ENCODE peak calls at places on chromosome 16, in seven cellular contexts. D is Peyer's patch, A is ovary, W is A549, H is cardiac fibroblast, L is breast epithelium, U is HepG2. Q is an unnamed sample.

GRCh38 chr16:64736887-64737286 is 385.0 kb downstream of the CDH11 start:
- DNase-seq in W (no peak), L (no peak), D (no peak), H (no peak), A (no peak), U (no peak), Q (peak; percentile 17)

GRCh38 chr16:81480856-81481821 is 36.5 kb downstream of the CMIP start:
- DNase-seq in H (peak; percentile 48), U (peak; percentile 94), L (no peak), W (no peak), D (peak; percentile 91), A (no peak), Q (peak; percentile 64)

GRCh38 chr16:72256398-72257048 is 84.6 kb upstream of the PMFBP1 start:
- DNase-seq in D (no peak), U (no peak), A (peak; percentile 44), L (no peak), H (peak; percentile 69), W (no peak), Q (peak; percentile 44)

GRCh38 chr16:53372942-53373871 is 61.1 kb upstream of the RBL2 start:
- DNase-seq in W (peak; percentile 9), H (no peak), U (no peak), A (no peak), L (peak; percentile 69), D (peak; percentile 86), Q (no peak)

GRCh38 chr16:73304008-73304814 is 256.3 kb upstream of the ZFHX3 start:
- DNase-seq in A (no peak), U (no peak), D (no peak), L (no peak), W (no peak), H (no peak), Q (peak; percentile 37)

GRCh38 chr16:66344533-66345145 is 21.9 kb upstream of the CDH5 start:
- DNase-seq in U (peak; percentile 29), A (no peak), L (no peak), D (peak; percentile 74), W (peak; percentile 31), H (peak; percentile 63), Q (no peak)

GRCh38 chr16:60077791-60078280 is 1343.7 kb upstream of the GOT2 start:
- DNase-seq in U (no peak), L (no peak), H (no peak), D (no peak), W (no peak), A (no peak), Q (no peak)

GRCh38 chr16:11597268-11597690 is 10.6 kb upstream of the LITAF start:
- DNase-seq in U (no peak), L (no peak), D (no peak), H (peak; percentile 39), A (no peak), W (peak; percentile 39), Q (no peak)

GRCh38 chr16:82514262-82514661 is 112.5 kb upstream of the CDH13 start:
- DNase-seq in D (no peak), U (no peak), H (no peak), L (no peak), W (no peak), A (no peak), Q (no peak)

GRCh38 chr16:64162613-64163375 is 959.1 kb downstream of the CDH11 start:
- DNase-seq in U (no peak), H (no peak), A (no peak), L (no peak), W (no peak), D (no peak), Q (no peak)

GRCh38 chr16:63808730-63809129 is 1313.1 kb downstream of the CDH11 start:
- DNase-seq in D (no peak), A (no peak), H (no peak), W (no peak), U (no peak), L (no peak), Q (no peak)

GRCh38 chr16:70589998-70590471 is 56.3 kb upstream of the IL34 start:
- DNase-seq in A (peak; percentile 52), D (peak; percentile 58), L (no peak), W (peak; percentile 43), U (no peak), H (peak; percentile 82), Q (no peak)

GRCh38 chr16:4936181-4936990 is 562 bp downstream of the PPL start:
- DNase-seq in A (peak; percentile 47), H (peak; percentile 29), U (no peak), D (peak; percentile 53), W (peak; percentile 42), L (no peak), Q (no peak)

GRCh38 chr16:85373741-85374570 is 239.2 kb upstream of the GSE1 start:
- DNase-seq in L (no peak), D (no peak), U (no peak), W (no peak), H (no peak), A (no peak), Q (no peak)

GRCh38 chr16:4538067-4538385 is 547 bp downstream of the CDIP1 start:
- DNase-seq in W (no peak), L (no peak), U (no peak), D (no peak), A (no peak), H (no peak), Q (no peak)

GRCh38 chr16:70715113-70715711 is 29.4 kb upstream of the MTSS2 start:
- DNase-seq in D (no peak), L (peak; percentile 84), W (peak; percentile 87), U (no peak), H (peak; percentile 96), A (peak; percentile 88), Q (peak; percentile 94)

GRCh38 chr16:54931757-54932660 is 1.3 kb downstream of the IRX5 start:
- DNase-seq in W (no peak), H (no peak), U (no peak), D (no peak), L (no peak), A (no peak), Q (no peak)

GRCh38 chr16:54935411-54936085 is 4.9 kb downstream of the IRX5 start:
- DNase-seq in L (no peak), W (no peak), D (no peak), U (no peak), H (no peak), A (no peak), Q (no peak)

GRCh38 chr16:54934536-54935410 is 4.1 kb downstream of the IRX5 start:
- DNase-seq in D (no peak), A (no peak), U (no peak), L (peak; percentile 69), H (no peak), W (no peak), Q (peak; percentile 50)

GRCh38 chr16:54932737-54933254 is 2.1 kb downstream of the IRX5 start:
- DNase-seq in W (no peak), U (no peak), H (no peak), A (no peak), L (no peak), D (no peak), Q (no peak)

DNA sequence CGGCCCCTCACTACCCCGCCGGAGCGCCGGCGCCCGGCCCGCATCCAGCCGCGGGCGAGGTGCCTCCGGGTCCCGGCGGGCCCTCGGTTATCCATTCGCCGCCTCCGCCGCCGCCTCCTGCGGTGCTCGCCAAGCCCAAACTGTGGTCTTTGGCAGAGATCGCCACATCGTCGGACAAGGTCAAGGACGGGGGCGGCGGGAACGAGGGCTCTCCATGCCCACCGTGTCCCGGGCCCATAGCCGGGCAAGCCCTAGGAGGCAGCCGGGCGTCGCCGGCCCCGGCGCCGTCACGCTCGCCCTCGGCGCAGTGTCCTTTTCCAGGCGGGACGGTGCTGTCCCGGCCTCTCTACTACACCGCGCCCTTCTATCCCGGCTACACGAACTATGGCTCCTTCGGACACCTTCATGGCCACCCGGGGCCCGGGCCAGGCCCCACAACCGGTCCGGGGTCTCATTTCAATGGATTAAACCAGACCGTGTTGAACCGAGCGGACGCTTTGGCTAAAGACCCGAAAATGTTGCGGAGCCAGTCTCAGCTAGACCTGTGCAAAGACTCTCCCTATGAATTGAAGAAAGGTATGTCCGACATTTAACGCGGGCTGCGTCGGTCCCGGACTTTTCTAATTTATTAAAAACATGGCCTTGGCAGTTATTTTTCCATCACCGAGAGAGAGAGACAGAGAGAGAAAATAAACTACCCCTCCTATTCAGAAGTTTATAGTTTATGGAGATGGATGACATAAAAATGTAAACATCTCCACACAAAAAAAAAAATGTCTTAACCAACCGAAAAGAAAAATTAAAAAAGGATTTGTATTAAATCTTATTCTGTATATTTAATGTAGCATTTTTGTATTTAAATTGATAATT is 2.9 kb downstream of the IRX5 start:
- DNase-seq in D (no peak), H (no peak), W (no peak), L (no peak), A (no peak), U (no peak), Q (no peak)
- H3K4me3 ChIP-seq in D (no peak overlapping the region), H (no peak overlapping the region), W (no peak overlapping the region), L (peak overlapping the region; percentile 95), A (no peak overlapping the region), U (no peak overlapping the region), Q (peak overlapping the region; percentile 17)

DNA sequence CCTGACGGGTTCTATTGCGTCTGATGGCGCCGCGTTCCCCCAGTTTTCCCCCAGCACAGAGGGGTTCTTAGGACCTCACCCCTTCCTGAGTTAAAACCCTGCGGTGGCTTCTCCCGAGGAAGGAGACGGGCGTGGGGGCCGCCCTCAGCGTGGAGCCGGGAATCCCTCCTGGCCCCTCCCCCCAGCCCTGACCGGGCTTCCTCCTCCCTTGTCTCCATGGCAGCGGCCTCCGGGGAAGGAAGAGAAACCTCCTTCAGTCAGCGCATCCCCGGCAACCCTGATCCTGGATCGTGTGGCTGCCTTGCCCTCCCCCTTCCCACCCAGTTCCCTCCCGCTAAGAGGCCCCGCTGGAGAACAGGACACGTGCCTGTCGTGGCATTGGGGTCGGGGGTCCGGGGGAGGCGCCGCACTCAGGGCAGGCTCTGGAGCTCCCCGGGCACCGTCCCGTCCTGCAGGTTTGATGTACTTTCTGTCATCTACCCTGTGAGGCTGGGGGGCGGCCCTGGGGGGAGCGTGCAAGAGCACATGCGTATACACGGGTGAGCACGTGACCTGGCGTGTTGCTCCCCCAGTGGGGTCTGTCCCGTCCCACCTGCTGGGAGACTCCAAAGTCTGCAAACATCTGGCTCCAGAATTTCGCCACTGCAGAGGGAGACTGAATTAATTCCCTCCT is 30.5 kb downstream of the CACNA1H start:
- DNase-seq in H (peak; percentile 72), D (no peak), A (peak; percentile 89), L (no peak), U (no peak), W (peak; percentile 69), Q (no peak)
- H3K4me3 ChIP-seq in H (no peak overlapping the region), D (no peak overlapping the region), A (peak overlapping the region; percentile 12), L (no peak overlapping the region), U (no peak overlapping the region), W (peak overlapping the region; percentile 36), Q (no peak overlapping the region)

GRCh38 chr16:7363397-7364053 is 30.9 kb downstream of the RBFOX1 start:
- DNase-seq in W (no peak), U (no peak), A (no peak), D (no peak), L (no peak), H (no peak), Q (no peak)
- H3K4me3 ChIP-seq in W (no peak overlapping the region), U (no peak overlapping the region), A (no peak overlapping the region), D (no peak overlapping the region), L (no peak overlapping the region), H (no peak overlapping the region), Q (no peak overlapping the region)

DNA sequence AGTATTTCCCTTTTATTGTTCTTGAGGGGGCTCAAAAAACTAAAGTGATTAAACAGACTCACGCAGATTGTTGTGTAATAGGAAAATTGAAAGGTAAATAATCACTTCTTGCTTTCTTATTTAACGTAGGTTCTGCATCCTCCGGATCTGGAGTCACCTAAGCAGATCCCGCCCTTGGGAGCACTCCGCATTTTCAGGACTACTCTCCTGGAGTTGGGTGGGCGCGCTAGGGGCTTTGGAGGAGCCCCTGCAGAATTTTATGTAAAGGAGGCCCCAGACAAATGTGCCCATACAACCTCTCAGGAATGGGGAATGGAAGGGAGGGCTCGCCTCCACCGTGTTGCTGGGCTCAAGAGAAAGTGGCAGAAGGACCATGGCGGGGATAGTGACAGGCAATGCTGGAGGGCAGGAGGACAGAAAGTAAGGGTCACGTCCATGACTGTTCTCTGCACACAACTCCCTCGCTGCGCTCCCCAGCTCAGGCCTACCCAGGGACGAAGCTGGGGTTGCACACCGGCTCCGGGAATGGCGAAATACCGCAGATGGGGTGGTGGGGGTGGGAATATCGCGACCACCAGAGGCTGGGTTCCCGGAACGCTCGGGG is 8.3 kb downstream of the MT2A start:
- DNase-seq in L (no peak), A (no peak), W (no peak), U (no peak), H (no peak), D (no peak), Q (no peak)
- H3K4me3 ChIP-seq in L (peak overlapping the region; percentile 63), A (peak overlapping the region; percentile 7), W (no peak overlapping the region), U (no peak overlapping the region), H (peak overlapping the region; percentile 25), D (peak overlapping the region; percentile 27), Q (no peak overlapping the region)